ENCODE peak calls at places on chromosomes 7 and 10, in six cellular contexts. F, I, C, Q, W and X are unnamed samples.

GRCh38 chr10:52955337-52955736 is 182.8 kb upstream of the MBL2 start:
- DNase-seq in F (no peak), I (no peak), C (peak; percentile 47), Q (no peak), W (no peak), X (no peak)

GRCh38 chr10:73641272-73642060 is at the start of gene MYOZ1:
- DNase-seq in F (peak; percentile 22), I (peak; percentile 86), C (no peak), Q (peak; percentile 18), W (peak; percentile 46), X (no peak)

GRCh38 chr7:18468794-18469193 is 26.8 kb upstream of the HDAC9 start:
- DNase-seq in F (no peak), I (no peak), C (no peak), Q (peak; percentile 42), W (no peak), X (no peak)

GRCh38 chr10:62264126-62264525 is 4.5 kb downstream of the RTKN2 start:
- DNase-seq in F (no peak), I (no peak), C (no peak), Q (no peak), W (no peak), X (no peak)

GRCh38 chr7:151017953-151018420 is 6.3 kb downstream of the ATG9B start:
- DNase-seq in F (peak; percentile 84), I (peak; percentile 85), C (peak; percentile 93), Q (peak; percentile 25), W (peak; percentile 92), X (peak; percentile 82)

GRCh38 chr7:150842018-150842417 is 10.3 kb upstream of the AOC1 start:
- DNase-seq in F (no peak), I (no peak), C (no peak), Q (no peak), W (peak; percentile 17), X (no peak)

GRCh38 chr10:43340619-43341018 is 30.8 kb upstream of the FXYD4 start:
- DNase-seq in F (no peak), I (no peak), C (peak; percentile 83), Q (peak; percentile 88), W (no peak), X (no peak)

GRCh38 chr10:57657164-57657765 is 610.4 kb downstream of the IPMK start:
- DNase-seq in F (peak; percentile 78), I (no peak), C (no peak), Q (peak; percentile 30), W (no peak), X (no peak)

GRCh38 chr10:97319671-97320479 is 804 bp downstream of the FRAT1 start:
- DNase-seq in F (peak; percentile 71), I (peak; percentile 82), C (peak; percentile 92), Q (peak; percentile 18), W (peak; percentile 85), X (peak; percentile 54)

GRCh38 chr10:62900829-62901571 is 84.8 kb upstream of the EGR2 start:
- DNase-seq in F (no peak), I (no peak), C (no peak), Q (no peak), W (no peak), X (no peak)

GRCh38 chr10:5343561-5343960 is 21.2 kb upstream of the UCN3 start:
- DNase-seq in F (no peak), I (no peak), C (no peak), Q (no peak), W (no peak), X (no peak)

GRCh38 chr7:57342954-57343353 is 107.0 kb upstream of the ZNF716 start:
- DNase-seq in F (no peak), I (no peak), C (no peak), Q (no peak), W (no peak), X (no peak)

GRCh38 chr7:57339198-57339944 is 110.6 kb upstream of the ZNF716 start:
- DNase-seq in F (no peak), I (peak; percentile 57), C (no peak), Q (no peak), W (no peak), X (no peak)

GRCh38 chr7:57344957-57345356 is 105.0 kb upstream of the ZNF716 start:
- DNase-seq in F (no peak), I (no peak), C (no peak), Q (no peak), W (no peak), X (no peak)

GRCh38 chr7:57348646-57349269 is 101.2 kb upstream of the ZNF716 start:
- DNase-seq in F (no peak), I (peak; percentile 77), C (no peak), Q (no peak), W (no peak), X (no peak)

GRCh38 chr7:57343901-57344622 is 105.9 kb upstream of the ZNF716 start:
- DNase-seq in F (no peak), I (peak; percentile 84), C (no peak), Q (no peak), W (no peak), X (no peak)
- H3K9me3 ChIP-seq in F (no peaks in the 10 kb centered on the region), I (no peaks in the 10 kb centered on the region), C (peaks cover 82% of the 10 kb centered on the region), Q (peaks cover 53% of the 10 kb centered on the region), W (no peaks in the 10 kb centered on the region), X (no peaks in the 10 kb centered on the region)

DNA sequence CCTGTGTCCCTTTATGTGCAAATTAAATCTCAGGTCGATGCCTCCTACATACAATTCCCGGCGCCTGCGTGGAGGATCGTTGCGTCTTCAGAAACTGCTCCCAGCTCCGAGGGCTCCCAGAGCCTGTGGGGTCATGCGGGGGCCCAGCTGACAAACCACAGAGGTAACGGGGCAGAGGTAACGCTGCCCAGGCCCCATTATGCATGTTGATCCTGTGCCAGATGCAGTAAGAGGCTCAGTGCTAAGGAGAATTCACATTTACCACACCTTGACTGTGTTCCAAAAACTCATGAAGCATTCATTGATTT is 332.4 kb downstream of the ADARB2 start:
- DNase-seq in F (no peak), I (no peak), C (no peak), Q (no peak), W (no peak), X (no peak)
- H3K9me3 ChIP-seq in F (no peaks in the 10 kb centered on the region), I (no peaks in the 10 kb centered on the region), C (no peaks in the 10 kb centered on the region), Q (peaks cover 42% of the 10 kb centered on the region), W (no peaks in the 10 kb centered on the region), X (no peaks in the 10 kb centered on the region)

GRCh38 chr7:56219017-56219416 is 102.8 kb upstream of the NUPR2 start:
- DNase-seq in F (no peak), I (no peak), C (no peak), Q (no peak), W (no peak), X (no peak)
- H3K9me3 ChIP-seq in F (peaks cover 4% of the 10 kb centered on the region), I (peaks cover 5% of the 10 kb centered on the region), C (peaks cover 36% of the 10 kb centered on the region), Q (peaks cover 11% of the 10 kb centered on the region), W (peaks cover 9% of the 10 kb centered on the region), X (no peaks in the 10 kb centered on the region)

GRCh38 chr10:132280646-132281074 is 27.1 kb downstream of the STK32C start:
- DNase-seq in F (no peak), I (no peak), C (peak; percentile 31), Q (no peak), W (peak; percentile 54), X (no peak)
- H3K9me3 ChIP-seq in F (no peaks in the 10 kb centered on the region), I (no peaks in the 10 kb centered on the region), C (no peaks in the 10 kb centered on the region), Q (no peaks in the 10 kb centered on the region), W (no peaks in the 10 kb centered on the region), X (no peaks in the 10 kb centered on the region)

GRCh38 chr10:37819797-37820196 is 37.6 kb downstream of the ZNF248 start:
- DNase-seq in F (no peak), I (no peak), C (no peak), Q (no peak), W (no peak), X (no peak)
- H3K9me3 ChIP-seq in F (no peaks in the 10 kb centered on the region), I (peaks cover 11% of the 10 kb centered on the region), C (peaks cover 95% of the 10 kb centered on the region), Q (peaks cover 20% of the 10 kb centered on the region), W (peaks cover 26% of the 10 kb centered on the region), X (peaks cover 9% of the 10 kb centered on the region)

GRCh38 chr7:109062798-109063197 is 493.1 kb downstream of the DNAJB9 start:
- DNase-seq in F (no peak), I (no peak), C (no peak), Q (no peak), W (no peak), X (no peak)

GRCh38 chr7:109059089-109059488 is 489.4 kb downstream of the DNAJB9 start:
- DNase-seq in F (no peak), I (peak; percentile 44), C (no peak), Q (no peak), W (no peak), X (no peak)
- H3K9me3 ChIP-seq in F (no peaks in the 10 kb centered on the region), I (no peaks in the 10 kb centered on the region), C (no peaks in the 10 kb centered on the region), Q (no peaks in the 10 kb centered on the region), W (no peaks in the 10 kb centered on the region), X (peaks cover 5% of the 10 kb centered on the region)

GRCh38 chr7:153529651-153530165 is 522.5 kb upstream of the DPP6 start:
- DNase-seq in F (no peak), I (no peak), C (no peak), Q (no peak), W (no peak), X (no peak)

GRCh38 chr7:153529100-153529499 is 523.1 kb upstream of the DPP6 start:
- DNase-seq in F (no peak), I (no peak), C (no peak), Q (no peak), W (no peak), X (no peak)

GRCh38 chr7:153530441-153530840 is 521.8 kb upstream of the DPP6 start:
- DNase-seq in F (no peak), I (no peak), C (no peak), Q (no peak), W (no peak), X (no peak)

GRCh38 chr7:153537271-153537670 is 514.9 kb upstream of the DPP6 start:
- DNase-seq in F (no peak), I (no peak), C (no peak), Q (no peak), W (no peak), X (no peak)

DNA sequence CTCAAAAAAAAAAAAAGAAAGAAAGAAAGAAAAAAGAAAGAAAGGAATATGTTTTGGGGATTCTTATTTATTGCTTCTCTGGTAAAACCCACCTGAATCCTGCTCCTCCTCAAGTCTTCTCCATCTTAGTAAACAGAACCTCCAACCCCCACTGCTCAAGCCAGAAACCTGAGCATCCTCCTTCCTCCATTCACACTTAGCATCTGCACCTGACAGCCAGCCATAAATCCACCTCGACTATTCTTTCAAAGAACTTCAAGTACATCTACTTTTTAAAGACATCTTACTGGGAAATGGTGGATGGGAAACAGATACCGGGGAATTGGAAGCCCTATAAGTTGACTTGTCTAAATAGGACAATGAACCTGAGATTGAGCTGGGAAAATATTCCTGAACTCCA is 519.9 kb upstream of the DPP6 start:
- DNase-seq in F (no peak), I (no peak), C (no peak), Q (no peak), W (no peak), X (no peak)
- H3K9me3 ChIP-seq in F (no peaks in the 10 kb centered on the region), I (no peaks in the 10 kb centered on the region), C (peaks cover 15% of the 10 kb centered on the region), Q (peaks cover 12% of the 10 kb centered on the region), W (peaks cover 2% of the 10 kb centered on the region), X (peaks cover 3% of the 10 kb centered on the region)

GRCh38 chr10:68333452-68333851 is 724 bp upstream of the PBLD start:
- DNase-seq in F (no peak), I (no peak), C (no peak), Q (no peak), W (no peak), X (no peak)
- H3K9me3 ChIP-seq in F (no peaks in the 10 kb centered on the region), I (no peaks in the 10 kb centered on the region), C (no peaks in the 10 kb centered on the region), Q (no peaks in the 10 kb centered on the region), W (no peaks in the 10 kb centered on the region), X (no peaks in the 10 kb centered on the region)

DNA sequence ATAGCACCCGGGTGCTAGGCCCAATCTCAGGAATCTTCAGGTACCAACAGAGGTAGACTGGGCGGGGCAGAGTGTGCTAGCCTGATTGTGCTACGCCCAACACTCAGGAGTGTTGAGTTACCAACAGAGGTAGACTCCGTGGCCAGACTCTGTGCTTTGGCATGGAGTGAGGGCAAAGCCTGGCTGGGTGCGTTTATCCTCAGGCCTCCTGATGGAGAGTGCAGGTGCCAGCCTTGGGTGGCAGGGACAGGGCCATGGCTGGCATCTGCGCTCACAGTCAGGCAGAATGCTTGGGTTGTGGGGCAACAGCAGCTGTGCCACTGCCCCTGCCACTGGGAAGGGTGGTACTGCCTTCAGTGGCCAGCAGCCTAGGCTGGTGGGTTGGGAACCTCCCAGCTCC is 111.6 kb downstream of the NEUROD6 start:
- DNase-seq in F (no peak), I (no peak), C (peak; percentile 53), Q (no peak), W (no peak), X (no peak)
- H3K9me3 ChIP-seq in F (no peaks in the 10 kb centered on the region), I (no peaks in the 10 kb centered on the region), C (peaks cover 35% of the 10 kb centered on the region), Q (no peaks in the 10 kb centered on the region), W (peaks cover 4% of the 10 kb centered on the region), X (no peaks in the 10 kb centered on the region)